ENCODE peak calls at places on chromosome 3, in five cellular contexts. One of them, this sample, is unnamed.

GRCh38 chr3:184230081-184230602 is 757 bp downstream of the VWA5B2 start:
- DNase-seq in IMR-90: no peak
- DNase-seq in mesenchymal stem cell: no peak
- DNase-seq in H9: no peak
- DNase-seq in mesendoderm: no peak
- DNase-seq in this sample: no peak

GRCh38 chr3:154304116-154304786 is 20.0 kb downstream of the DHX36 start:
- DNase-seq in IMR-90: peak
- DNase-seq in mesenchymal stem cell: no peak
- DNase-seq in H9: no peak
- DNase-seq in mesendoderm: no peak
- DNase-seq in this sample: no peak

GRCh38 chr3:24740367-24740766 is 245.7 kb upstream of the THRB start:
- DNase-seq in IMR-90: no peak
- DNase-seq in mesenchymal stem cell: no peak
- DNase-seq in H9: no peak
- DNase-seq in mesendoderm: peak
- DNase-seq in this sample: no peak

GRCh38 chr3:171788546-171789351 is 21.5 kb downstream of the PLD1 start:
- DNase-seq in IMR-90: peak
- DNase-seq in mesenchymal stem cell: peak
- DNase-seq in H9: no peak
- DNase-seq in mesendoderm: peak
- DNase-seq in this sample: no peak

GRCh38 chr3:50276762-50277101 is 2.2 kb upstream of the LSMEM2 start:
- DNase-seq in IMR-90: no peak
- DNase-seq in mesenchymal stem cell: no peak
- DNase-seq in H9: no peak
- DNase-seq in mesendoderm: no peak
- DNase-seq in this sample: no peak

GRCh38 chr3:45896956-45897355 is 10.6 kb downstream of the CCR9 start:
- DNase-seq in IMR-90: peak
- DNase-seq in mesenchymal stem cell: peak
- DNase-seq in H9: no peak
- DNase-seq in mesendoderm: no peak
- DNase-seq in this sample: no peak

GRCh38 chr3:61173685-61174084 is 77.6 kb downstream of the FHIT start:
- DNase-seq in IMR-90: no peak
- DNase-seq in mesenchymal stem cell: no peak
- DNase-seq in H9: no peak
- DNase-seq in mesendoderm: no peak
- DNase-seq in this sample: no peak

GRCh38 chr3:51673181-51673801 is 2.2 kb downstream of the TEX264 start:
- DNase-seq in IMR-90: no peak
- DNase-seq in mesenchymal stem cell: peak
- DNase-seq in H9: no peak
- DNase-seq in mesendoderm: no peak
- DNase-seq in this sample: no peak

GRCh38 chr3:153285194-153285641 is 123.2 kb downstream of the RAP2B start:
- DNase-seq in IMR-90: peak
- DNase-seq in mesenchymal stem cell: peak
- DNase-seq in H9: no peak
- DNase-seq in mesendoderm: peak
- DNase-seq in this sample: no peak

GRCh38 chr3:85360742-85361387 is 402.1 kb downstream of the CADM2 start:
- DNase-seq in IMR-90: peak
- DNase-seq in mesenchymal stem cell: no peak
- DNase-seq in H9: peak
- DNase-seq in mesendoderm: peak
- DNase-seq in this sample: peak

GRCh38 chr3:10977864-10978510 is 14.6 kb upstream of the SLC6A1 start:
- DNase-seq in IMR-90: peak
- DNase-seq in mesenchymal stem cell: no peak
- DNase-seq in H9: peak
- DNase-seq in mesendoderm: no peak
- DNase-seq in this sample: no peak

GRCh38 chr3:86954226-86954625 is 36.7 kb downstream of the VGLL3 start:
- DNase-seq in IMR-90: peak
- DNase-seq in mesenchymal stem cell: no peak
- DNase-seq in H9: no peak
- DNase-seq in mesendoderm: no peak
- DNase-seq in this sample: no peak

GRCh38 chr3:133387341-133387740 is 12.5 kb upstream of the BFSP2 start:
- DNase-seq in IMR-90: no peak
- DNase-seq in mesenchymal stem cell: no peak
- DNase-seq in H9: no peak
- DNase-seq in mesendoderm: no peak
- DNase-seq in this sample: no peak

GRCh38 chr3:66239513-66240135 is 18.8 kb downstream of the SLC25A26 start:
- DNase-seq in IMR-90: no peak
- DNase-seq in mesenchymal stem cell: no peak
- DNase-seq in H9: no peak
- DNase-seq in mesendoderm: no peak
- DNase-seq in this sample: no peak

GRCh38 chr3:173730391-173730790 is 332.8 kb downstream of the NLGN1 start:
- DNase-seq in IMR-90: peak
- DNase-seq in mesenchymal stem cell: peak
- DNase-seq in H9: no peak
- DNase-seq in mesendoderm: no peak
- DNase-seq in this sample: no peak

GRCh38 chr3:149005424-149005823 is 14.1 kb downstream of the GYG1 start:
- DNase-seq in IMR-90: peak
- DNase-seq in mesenchymal stem cell: no peak
- DNase-seq in H9: no peak
- DNase-seq in mesendoderm: no peak
- DNase-seq in this sample: no peak

GRCh38 chr3:155386306-155386705 is 92.8 kb upstream of the STRIT1 start:
- DNase-seq in IMR-90: no peak
- DNase-seq in mesenchymal stem cell: no peak
- DNase-seq in H9: no peak
- DNase-seq in mesendoderm: no peak
- DNase-seq in this sample: no peak

GRCh38 chr3:99537416-99537815 is 101.0 kb upstream of the COL8A1 start:
- DNase-seq in IMR-90: no peak
- DNase-seq in mesenchymal stem cell: no peak
- DNase-seq in H9: no peak
- DNase-seq in mesendoderm: no peak
- DNase-seq in this sample: no peak

GRCh38 chr3:153958635-153959320 is 162.4 kb upstream of the ARHGEF26 start:
- DNase-seq in IMR-90: no peak
- DNase-seq in mesenchymal stem cell: peak
- DNase-seq in H9: no peak
- DNase-seq in mesendoderm: peak
- DNase-seq in this sample: no peak

GRCh38 chr3:158961497-158961896 is 159.6 kb downstream of the MFSD1 start:
- DNase-seq in IMR-90: no peak
- DNase-seq in mesenchymal stem cell: no peak
- DNase-seq in H9: peak
- DNase-seq in mesendoderm: no peak
- DNase-seq in this sample: peak

GRCh38 chr3:50251220-50251619 is 15.2 kb downstream of the GNAI2 start:
- DNase-seq in IMR-90: peak
- DNase-seq in mesenchymal stem cell: peak
- DNase-seq in H9: no peak
- DNase-seq in mesendoderm: no peak
- DNase-seq in this sample: no peak

GRCh38 chr3:66450389-66451022 is 50.3 kb downstream of the LRIG1 start:
- DNase-seq in IMR-90: peak
- DNase-seq in mesenchymal stem cell: no peak
- DNase-seq in H9: no peak
- DNase-seq in mesendoderm: no peak
- DNase-seq in this sample: no peak

GRCh38 chr3:196942915-196943277 is 568 bp upstream of the NCBP2 start:
- DNase-seq in IMR-90: no peak
- DNase-seq in mesenchymal stem cell: peak
- DNase-seq in H9: no peak
- DNase-seq in mesendoderm: peak
- DNase-seq in this sample: no peak

GRCh38 chr3:128761392-128761791 is 35.4 kb downstream of the RAB7A start:
- DNase-seq in IMR-90: no peak
- DNase-seq in mesenchymal stem cell: no peak
- DNase-seq in H9: no peak
- DNase-seq in mesendoderm: no peak
- DNase-seq in this sample: no peak

GRCh38 chr3:128764863-128765262 is 38.9 kb downstream of the RAB7A start:
- DNase-seq in IMR-90: no peak
- DNase-seq in mesenchymal stem cell: no peak
- DNase-seq in H9: no peak
- DNase-seq in mesendoderm: no peak
- DNase-seq in this sample: no peak

GRCh38 chr3:128760027-128760426 is 34.0 kb downstream of the RAB7A start:
- DNase-seq in IMR-90: no peak
- DNase-seq in mesenchymal stem cell: no peak
- DNase-seq in H9: no peak
- DNase-seq in mesendoderm: no peak
- DNase-seq in this sample: no peak

GRCh38 chr3:128763967-128764366 is 38.0 kb downstream of the RAB7A start:
- DNase-seq in IMR-90: no peak
- DNase-seq in mesenchymal stem cell: no peak
- DNase-seq in H9: no peak
- DNase-seq in mesendoderm: no peak
- DNase-seq in this sample: no peak

DNA sequence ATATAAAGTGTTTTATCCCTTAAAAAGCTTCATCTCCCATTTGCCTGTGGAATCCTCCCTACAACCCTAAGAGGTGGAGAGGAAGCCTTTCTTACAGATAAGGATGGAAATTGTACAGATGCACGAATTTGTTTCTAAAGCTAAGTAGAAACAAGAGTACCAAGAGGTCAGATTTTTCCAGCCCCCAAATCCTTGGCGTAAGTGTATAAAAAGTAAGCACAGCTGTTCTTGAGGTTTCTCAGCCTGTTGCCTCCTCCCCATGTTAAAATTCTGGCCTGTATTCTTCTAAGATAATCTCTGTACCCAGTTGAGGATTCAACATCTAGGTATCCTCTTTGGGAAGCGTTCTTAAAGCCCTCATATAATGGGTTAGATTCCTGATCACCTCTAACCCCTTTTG is 34.9 kb downstream of the RAB7A start:
- DNase-seq in IMR-90: peak
- DNase-seq in mesenchymal stem cell: no peak
- DNase-seq in H9: no peak
- DNase-seq in mesendoderm: no peak
- DNase-seq in this sample: no peak
- H3K9ac ChIP-seq in IMR-90: no peak
- H3K9ac ChIP-seq in mesenchymal stem cell: no peak
- H3K9ac ChIP-seq in H9: no peak
- H3K9ac ChIP-seq in mesendoderm: no peak
- H3K9ac ChIP-seq in this sample: no peak

GRCh38 chr3:112132975-112133448 is at the start of gene GCSAM:
- DNase-seq in IMR-90: no peak
- DNase-seq in mesenchymal stem cell: no peak
- DNase-seq in H9: no peak
- DNase-seq in mesendoderm: no peak
- DNase-seq in this sample: no peak

GRCh38 chr3:112132088-112132487 is 960 bp downstream of the GCSAM start:
- DNase-seq in IMR-90: no peak
- DNase-seq in mesenchymal stem cell: no peak
- DNase-seq in H9: no peak
- DNase-seq in mesendoderm: no peak
- DNase-seq in this sample: no peak

GRCh38 chr3:112134335-112135124 is 1.5 kb upstream of the GCSAM start:
- DNase-seq in IMR-90: no peak
- DNase-seq in mesenchymal stem cell: no peak
- DNase-seq in H9: no peak
- DNase-seq in mesendoderm: peak
- DNase-seq in this sample: no peak

GRCh38 chr3:112132554-112132953 is 494 bp downstream of the GCSAM start:
- DNase-seq in IMR-90: no peak
- DNase-seq in mesenchymal stem cell: no peak
- DNase-seq in H9: no peak
- DNase-seq in mesendoderm: no peak
- DNase-seq in this sample: no peak

GRCh38 chr3:112133606-112134334 is 722 bp upstream of the GCSAM start:
- DNase-seq in IMR-90: no peak
- DNase-seq in mesenchymal stem cell: no peak
- DNase-seq in H9: no peak
- DNase-seq in mesendoderm: no peak
- DNase-seq in this sample: no peak
- H3K23ac ChIP-seq in IMR-90: no peak
- H3K23ac ChIP-seq in mesenchymal stem cell: no peak
- H3K23ac ChIP-seq in H9: no peak
- H3K23ac ChIP-seq in mesendoderm: no peak
- H3K23ac ChIP-seq in this sample: no peak

DNA sequence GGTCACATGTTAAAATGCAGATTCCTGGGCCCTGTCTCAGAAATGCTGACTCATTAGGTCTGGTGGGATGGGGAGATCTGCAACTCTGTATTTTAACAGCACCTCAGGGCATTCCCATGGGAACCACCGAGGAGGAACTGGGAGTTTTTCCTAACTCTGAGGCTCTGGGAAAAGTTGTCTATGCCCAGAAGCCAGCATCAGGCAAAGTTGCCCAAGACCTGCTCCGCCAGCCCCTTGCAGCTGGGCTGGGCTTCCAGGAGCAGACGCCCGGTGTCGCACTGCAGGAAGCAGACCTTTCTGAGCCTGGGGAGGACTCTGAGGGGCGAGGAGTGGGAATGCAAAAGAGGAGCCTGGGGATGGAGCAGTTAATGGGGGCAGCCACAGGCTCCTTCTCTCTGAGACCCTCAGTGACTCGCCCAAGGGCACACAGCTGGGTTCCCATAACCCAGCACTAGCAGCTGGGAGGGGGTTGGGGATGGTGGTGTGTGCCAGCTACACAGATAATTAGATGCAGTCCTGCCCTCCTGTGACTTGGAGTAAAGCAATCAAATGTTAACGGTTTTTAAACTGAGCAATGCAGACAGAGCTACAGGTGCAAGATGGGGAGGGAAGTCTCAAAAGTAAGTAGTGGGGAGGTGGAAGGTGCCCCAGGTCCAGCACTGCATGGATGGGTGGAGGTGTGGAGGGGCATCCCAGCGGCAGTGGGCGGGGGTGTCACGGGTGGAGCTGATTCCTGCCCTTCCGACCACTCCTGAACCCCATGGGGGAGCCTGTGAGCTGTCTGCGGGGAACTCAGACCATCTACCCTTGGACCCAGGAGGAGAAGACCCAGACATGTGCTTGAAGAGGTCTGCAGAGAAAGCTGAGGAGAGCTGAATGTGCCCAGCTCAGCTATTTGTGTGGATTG is 100.4 kb downstream of the LSM3 start:
- DNase-seq in IMR-90: no peak
- DNase-seq in mesenchymal stem cell: peak
- DNase-seq in H9: peak
- DNase-seq in mesendoderm: peak
- DNase-seq in this sample: no peak
- H3K9ac ChIP-seq in IMR-90: no peak
- H3K9ac ChIP-seq in mesenchymal stem cell: no peak
- H3K9ac ChIP-seq in H9: no peak
- H3K9ac ChIP-seq in mesendoderm: no peak
- H3K9ac ChIP-seq in this sample: no peak

DNA sequence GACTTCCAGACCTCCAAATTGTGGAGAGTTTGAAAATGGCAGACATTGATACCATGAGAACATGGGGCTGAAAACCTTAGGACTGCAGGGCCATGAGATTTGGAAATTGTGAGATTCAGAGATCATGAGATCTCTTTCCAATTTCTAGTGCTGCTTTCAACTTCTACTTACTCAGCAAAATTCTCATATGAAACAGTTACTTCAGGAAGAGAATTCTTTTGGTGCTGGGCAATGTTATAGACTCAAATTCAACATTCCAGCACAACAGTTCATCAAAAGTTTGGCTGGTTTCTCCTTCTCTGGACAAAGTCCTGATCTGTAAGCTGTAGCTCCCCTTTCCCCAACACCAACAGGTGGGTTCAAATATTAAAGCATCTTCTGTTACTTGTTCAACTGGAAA is 506.9 kb upstream of the NECTIN3 start:
- DNase-seq in IMR-90: peak
- DNase-seq in mesenchymal stem cell: no peak
- DNase-seq in H9: no peak
- DNase-seq in mesendoderm: no peak
- DNase-seq in this sample: no peak
- H3K23ac ChIP-seq in IMR-90: no peak
- H3K23ac ChIP-seq in mesenchymal stem cell: no peak
- H3K23ac ChIP-seq in H9: no peak
- H3K23ac ChIP-seq in mesendoderm: no peak
- H3K23ac ChIP-seq in this sample: no peak

This sample was measured in neuronal stem cell.